ENCODE peak calls at places on chromosome 1, in five cellular contexts. G is NCI-H1105, C is NCI-H146, X is AG09319, Y is OCI-LY7. B is an unnamed sample.

GRCh38 chr1:65147424-65148177 is 402 bp upstream of the AK4 start:
- DNase-seq in G (no peak), Y (no peak), C (peak), X (no peak), B (no peak)

GRCh38 chr1:204220217-204220616 is 6.4 kb upstream of the GOLT1A start:
- DNase-seq in G (no peak), Y (no peak), C (no peak), X (no peak), B (no peak)

GRCh38 chr1:48061162-48062136 is 64.3 kb upstream of the TRABD2B start:
- DNase-seq in Y (peak), G (peak), C (no peak), X (no peak), B (peak)

GRCh38 chr1:159211331-159212136 is 6.9 kb downstream of the ACKR1 start:
- DNase-seq in G (peak), X (no peak), Y (peak), C (peak), B (no peak)

GRCh38 chr1:180951186-180951745 is 38.6 kb downstream of the KIAA1614 start:
- DNase-seq in G (no peak), C (no peak), Y (no peak), X (no peak), B (no peak)

GRCh38 chr1:116311756-116312691 is 61.0 kb upstream of the ATP1A1 start:
- DNase-seq in C (peak), G (no peak), X (no peak), Y (no peak), B (peak)

GRCh38 chr1:219477861-219478260 is 135.0 kb downstream of the ZC3H11B start:
- DNase-seq in G (no peak), Y (no peak), X (no peak), C (no peak), B (no peak)

GRCh38 chr1:189429610-189430009 is 1048.1 kb downstream of the BRINP3 start:
- DNase-seq in C (peak), Y (peak), X (no peak), G (peak), B (no peak)

GRCh38 chr1:205012416-205013140 is 30.4 kb upstream of the CNTN2 start:
- DNase-seq in Y (no peak), X (no peak), G (no peak), C (no peak), B (peak)

B was measured in COR-L47.